ENCODE peak calls at places on chromosome 13, in four cellular contexts. One of them, this sample, is unnamed. For H3K4me1, the result is how much of the 10 kb centered on the place peaks cover.

GRCh38 chr13:52925221-52925620 is 76.8 kb upstream of the PCDH8 start:
- DNase-seq in ascending aorta: no peak
- DNase-seq in thoracic aorta: no peak
- DNase-seq in osteoblast: no peak
- DNase-seq in this sample: peak

GRCh38 chr13:62207388-62207787 is 791.7 kb upstream of the PCDH20 start:
- DNase-seq in ascending aorta: no peak
- DNase-seq in thoracic aorta: no peak
- DNase-seq in osteoblast: no peak
- DNase-seq in this sample: no peak

GRCh38 chr13:101917475-101917810 is 465.0 kb downstream of the ITGBL1 start:
- DNase-seq in ascending aorta: no peak
- DNase-seq in thoracic aorta: no peak
- DNase-seq in osteoblast: no peak
- DNase-seq in this sample: no peak

GRCh38 chr13:50550151-50550550 is 293.3 kb downstream of the DLEU7 start:
- DNase-seq in ascending aorta: no peak
- DNase-seq in thoracic aorta: no peak
- DNase-seq in osteoblast: no peak
- DNase-seq in this sample: no peak

GRCh38 chr13:49370390-49370789 is 73.5 kb downstream of the CAB39L start:
- DNase-seq in ascending aorta: no peak
- DNase-seq in thoracic aorta: no peak
- DNase-seq in osteoblast: no peak
- DNase-seq in this sample: no peak

GRCh38 chr13:86572115-86572514 is 772.9 kb upstream of the SLITRK6 start:
- DNase-seq in ascending aorta: no peak
- DNase-seq in thoracic aorta: no peak
- DNase-seq in osteoblast: no peak
- DNase-seq in this sample: no peak

GRCh38 chr13:38577048-38577447 is 109.8 kb upstream of the FREM2 start:
- DNase-seq in ascending aorta: no peak
- DNase-seq in thoracic aorta: no peak
- DNase-seq in osteoblast: no peak
- DNase-seq in this sample: no peak

GRCh38 chr13:45941261-45941660 is 89.7 kb upstream of the SIAH3 start:
- DNase-seq in ascending aorta: no peak
- DNase-seq in thoracic aorta: no peak
- DNase-seq in osteoblast: no peak
- DNase-seq in this sample: no peak

GRCh38 chr13:91398413-91399188 is at the start of gene GPC5:
- DNase-seq in ascending aorta: peak
- DNase-seq in thoracic aorta: peak
- DNase-seq in osteoblast: peak
- DNase-seq in this sample: peak

GRCh38 chr13:72431981-72432617 is 295.3 kb downstream of the MZT1 start:
- DNase-seq in ascending aorta: no peak
- DNase-seq in thoracic aorta: no peak
- DNase-seq in osteoblast: no peak
- DNase-seq in this sample: no peak

GRCh38 chr13:92963029-92963428 is 263.6 kb upstream of the GPC6 start:
- DNase-seq in ascending aorta: no peak
- DNase-seq in thoracic aorta: no peak
- DNase-seq in osteoblast: peak
- DNase-seq in this sample: no peak

GRCh38 chr13:94708031-94708571 is 4.2 kb downstream of the SOX21 start:
- DNase-seq in ascending aorta: no peak
- DNase-seq in thoracic aorta: no peak
- DNase-seq in osteoblast: no peak
- DNase-seq in this sample: no peak

GRCh38 chr13:65926750-65927171 is 1303.4 kb downstream of the PCDH9 start:
- DNase-seq in ascending aorta: no peak
- DNase-seq in thoracic aorta: no peak
- DNase-seq in osteoblast: no peak
- DNase-seq in this sample: peak

GRCh38 chr13:112771877-112772538 is 82.2 kb downstream of the ATP11A start:
- DNase-seq in ascending aorta: no peak
- DNase-seq in thoracic aorta: no peak
- DNase-seq in osteoblast: peak
- DNase-seq in this sample: no peak

GRCh38 chr13:78852709-78853108 is 193.8 kb upstream of the OBI1 start:
- DNase-seq in ascending aorta: no peak
- DNase-seq in thoracic aorta: no peak
- DNase-seq in osteoblast: no peak
- DNase-seq in this sample: no peak

GRCh38 chr13:63198076-63198475 is 1782.4 kb upstream of the PCDH20 start:
- DNase-seq in ascending aorta: no peak
- DNase-seq in thoracic aorta: no peak
- DNase-seq in osteoblast: no peak
- DNase-seq in this sample: no peak

GRCh38 chr13:50437252-50437651 is 406.2 kb downstream of the DLEU7 start:
- DNase-seq in ascending aorta: no peak
- DNase-seq in thoracic aorta: no peak
- DNase-seq in osteoblast: no peak
- DNase-seq in this sample: no peak

GRCh38 chr13:37479901-37480300 is 118.7 kb downstream of the POSTN start:
- DNase-seq in ascending aorta: no peak
- DNase-seq in thoracic aorta: no peak
- DNase-seq in osteoblast: no peak
- DNase-seq in this sample: no peak

GRCh38 chr13:97266328-97266727 is 44.2 kb downstream of the MBNL2 start:
- DNase-seq in ascending aorta: no peak
- DNase-seq in thoracic aorta: no peak
- DNase-seq in osteoblast: no peak
- DNase-seq in this sample: no peak

GRCh38 chr13:95288899-95289500 is 12.3 kb downstream of the ABCC4 start:
- DNase-seq in ascending aorta: no peak
- DNase-seq in thoracic aorta: no peak
- DNase-seq in osteoblast: peak
- DNase-seq in this sample: no peak

GRCh38 chr13:45500492-45501174 is 35.9 kb downstream of the COG3 start:
- DNase-seq in ascending aorta: no peak
- DNase-seq in thoracic aorta: no peak
- DNase-seq in osteoblast: no peak
- DNase-seq in this sample: no peak

GRCh38 chr13:29905845-29906244 is 55.4 kb upstream of the UBL3 start:
- DNase-seq in ascending aorta: no peak
- DNase-seq in thoracic aorta: no peak
- DNase-seq in osteoblast: no peak
- DNase-seq in this sample: no peak

GRCh38 chr13:28429685-28430290 is 65.1 kb downstream of the FLT1 start:
- DNase-seq in ascending aorta: no peak
- DNase-seq in thoracic aorta: no peak
- DNase-seq in osteoblast: no peak
- DNase-seq in this sample: no peak

GRCh38 chr13:29369060-29369743 is 226.3 kb downstream of the SLC7A1 start:
- DNase-seq in ascending aorta: no peak
- DNase-seq in thoracic aorta: no peak
- DNase-seq in osteoblast: peak
- DNase-seq in this sample: no peak

GRCh38 chr13:76266566-76266965 is 619.6 kb downstream of the KCTD12 start:
- DNase-seq in ascending aorta: no peak
- DNase-seq in thoracic aorta: no peak
- DNase-seq in osteoblast: no peak
- DNase-seq in this sample: no peak

GRCh38 chr13:44280461-44280860 is 93.2 kb upstream of the SERP2 start:
- DNase-seq in ascending aorta: no peak
- DNase-seq in thoracic aorta: no peak
- DNase-seq in osteoblast: no peak
- DNase-seq in this sample: no peak

GRCh38 chr13:61110804-61111203 is 304.8 kb downstream of the PCDH20 start:
- DNase-seq in ascending aorta: no peak
- DNase-seq in thoracic aorta: no peak
- DNase-seq in osteoblast: no peak
- DNase-seq in this sample: no peak

GRCh38 chr13:112672651-112673284 is 17.1 kb upstream of the ATP11A start:
- DNase-seq in ascending aorta: no peak
- DNase-seq in thoracic aorta: no peak
- DNase-seq in osteoblast: peak
- DNase-seq in this sample: no peak

DNA sequence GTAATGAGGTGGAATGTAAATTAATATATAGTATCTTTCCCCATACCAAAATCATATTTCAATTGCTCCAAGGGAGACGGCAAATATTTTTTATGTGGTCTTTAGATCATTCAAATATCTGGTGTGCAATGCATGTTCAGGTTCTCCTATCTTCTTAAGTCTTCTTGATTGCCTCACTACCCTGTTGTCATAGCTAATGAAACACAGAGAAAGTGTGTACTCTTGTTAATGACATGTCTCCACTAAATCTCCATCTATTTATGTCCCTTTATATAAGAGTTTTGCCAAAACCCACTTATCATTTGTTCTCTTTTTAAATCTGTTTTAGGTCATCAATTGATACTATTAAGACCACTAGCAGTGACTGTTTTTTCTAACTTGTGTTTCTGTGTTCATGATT is 6.6 kb downstream of the STARD13 start:
- DNase-seq in ascending aorta: no peak
- DNase-seq in thoracic aorta: no peak
- DNase-seq in osteoblast: no peak
- DNase-seq in this sample: no peak
- H3K4me1 ChIP-seq in ascending aorta: under half
- H3K4me1 ChIP-seq in thoracic aorta: half or more
- H3K4me1 ChIP-seq in osteoblast: half or more
- H3K4me1 ChIP-seq in this sample: half or more

GRCh38 chr13:110133425-110134235 is 173.3 kb downstream of the COL4A1 start:
- DNase-seq in ascending aorta: no peak
- DNase-seq in thoracic aorta: no peak
- DNase-seq in osteoblast: peak
- DNase-seq in this sample: no peak

GRCh38 chr13:110129539-110130186 is 177.3 kb downstream of the COL4A1 start:
- DNase-seq in ascending aorta: no peak
- DNase-seq in thoracic aorta: no peak
- DNase-seq in osteoblast: no peak
- DNase-seq in this sample: no peak

GRCh38 chr13:110130431-110130830 is 176.5 kb downstream of the COL4A1 start:
- DNase-seq in ascending aorta: no peak
- DNase-seq in thoracic aorta: no peak
- DNase-seq in osteoblast: no peak
- DNase-seq in this sample: no peak

GRCh38 chr13:110132178-110132975 is 174.6 kb downstream of the COL4A1 start:
- DNase-seq in ascending aorta: no peak
- DNase-seq in thoracic aorta: no peak
- DNase-seq in osteoblast: peak
- DNase-seq in this sample: no peak

DNA sequence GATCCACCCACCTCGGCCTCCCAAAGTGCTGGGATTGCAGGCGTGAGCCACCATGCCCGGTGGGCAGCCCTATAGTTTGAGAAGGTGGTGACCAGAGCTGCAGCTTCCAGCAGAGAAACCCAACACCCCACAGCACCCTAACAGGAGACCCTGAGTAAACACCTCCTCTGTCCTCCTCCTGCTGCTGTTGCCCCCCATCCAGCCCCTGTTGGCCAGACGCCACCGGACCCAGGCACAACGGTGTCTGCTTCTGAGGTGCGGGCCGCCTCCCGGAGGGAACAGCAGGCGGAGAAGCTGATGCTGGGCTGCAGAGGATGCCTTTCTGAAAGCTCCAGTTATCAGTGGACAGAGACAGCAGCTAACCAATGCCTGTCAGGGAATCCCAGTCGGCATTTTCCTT is 175.5 kb downstream of the COL4A1 start:
- DNase-seq in ascending aorta: no peak
- DNase-seq in thoracic aorta: no peak
- DNase-seq in osteoblast: no peak
- DNase-seq in this sample: no peak
- H3K4me1 ChIP-seq in ascending aorta: under half
- H3K4me1 ChIP-seq in thoracic aorta: under half
- H3K4me1 ChIP-seq in osteoblast: under half
- H3K4me1 ChIP-seq in this sample: half or more

GRCh38 chr13:35787937-35788336 is 311.4 kb upstream of the MAB21L1 start:
- DNase-seq in ascending aorta: no peak
- DNase-seq in thoracic aorta: no peak
- DNase-seq in osteoblast: no peak
- DNase-seq in this sample: no peak
- H3K4me1 ChIP-seq in ascending aorta: under half
- H3K4me1 ChIP-seq in thoracic aorta: under half
- H3K4me1 ChIP-seq in osteoblast: under half
- H3K4me1 ChIP-seq in this sample: under half

DNA sequence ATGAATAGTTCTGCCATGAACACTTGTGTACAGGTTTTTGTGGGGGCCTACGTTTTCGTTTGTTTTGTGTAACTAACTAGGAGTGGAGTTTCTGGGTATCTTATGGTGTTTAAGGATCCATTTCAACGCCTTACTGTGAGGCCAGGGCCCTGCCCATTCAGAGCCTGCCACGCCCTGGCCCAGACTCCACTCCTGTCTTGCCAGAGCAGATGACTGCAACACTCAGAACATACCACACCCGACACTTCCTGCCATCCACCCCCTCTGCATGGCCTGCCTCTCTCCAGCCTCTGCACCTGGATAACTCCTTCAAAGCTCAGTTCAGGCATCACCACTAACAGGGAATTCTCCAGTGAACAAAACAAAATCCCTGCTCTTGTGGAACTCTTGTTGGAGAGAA is 43.2 kb downstream of the RGCC start:
- DNase-seq in ascending aorta: no peak
- DNase-seq in thoracic aorta: no peak
- DNase-seq in osteoblast: no peak
- DNase-seq in this sample: peak
- H3K4me1 ChIP-seq in ascending aorta: under half
- H3K4me1 ChIP-seq in thoracic aorta: under half
- H3K4me1 ChIP-seq in osteoblast: under half
- H3K4me1 ChIP-seq in this sample: under half

GRCh38 chr13:113841355-113841653 is 22.6 kb downstream of the GAS6 start:
- DNase-seq in ascending aorta: no peak
- DNase-seq in thoracic aorta: no peak
- DNase-seq in osteoblast: no peak
- DNase-seq in this sample: no peak
- H3K4me1 ChIP-seq in ascending aorta: under half
- H3K4me1 ChIP-seq in thoracic aorta: half or more
- H3K4me1 ChIP-seq in osteoblast: under half
- H3K4me1 ChIP-seq in this sample: half or more

DNA sequence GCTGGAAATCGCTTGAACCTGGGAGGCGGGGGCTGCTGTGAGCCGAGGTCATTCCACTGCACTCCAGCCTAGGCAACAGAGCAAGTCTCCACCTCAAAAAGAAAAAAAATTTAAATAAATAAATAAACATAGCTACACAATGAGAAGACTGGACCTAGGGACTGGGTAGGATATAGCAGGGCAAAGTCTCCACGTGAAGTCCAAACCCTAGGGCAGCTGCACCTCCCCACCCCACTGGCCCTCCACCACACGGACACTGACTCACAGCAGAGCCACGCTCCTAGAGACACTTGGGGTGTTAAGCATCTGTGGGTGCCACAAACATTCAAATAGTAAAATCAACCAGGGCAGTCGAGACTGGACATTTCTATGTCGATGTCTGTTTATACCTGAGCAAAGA is 7.1 kb downstream of the LATS2 start:
- DNase-seq in ascending aorta: no peak
- DNase-seq in thoracic aorta: no peak
- DNase-seq in osteoblast: no peak
- DNase-seq in this sample: no peak
- H3K4me1 ChIP-seq in ascending aorta: under half
- H3K4me1 ChIP-seq in thoracic aorta: half or more
- H3K4me1 ChIP-seq in osteoblast: half or more
- H3K4me1 ChIP-seq in this sample: half or more

This sample was measured in left ventricle myocardium inferior.